ENCODE peak calls at places on chromosome 19, in ten cellular contexts. E is AG09309; T is CD8-positive, alpha-beta T cell; Y is KBM-7; W is SIG-M5; Z is foreskin fibroblast; O is globus pallidus; C is Right ventricle myocardium superior; V is stimulated activated CD4-positive, alpha-beta T cell treated with anti-CD3 and anti-CD28 coated beads, Interleukin-2, amount 100 ng/mL, for 48 hours; B is NCI-H1092. M is an unnamed sample.
A peak's percentile ranks its signal among the peaks of the same experiment; 100 is the strongest.

GRCh38 chr19:37931941-37932655 is 25.1 kb downstream of the SIPA1L3 start:
- DNase-seq in E (peak; percentile 8), T (no peak), Y (peak; percentile 84), W (no peak), Z (peak; percentile 62), O (peak; percentile 16), C (peak; percentile 64), V (no peak), B (peak; percentile 58), M (peak; percentile 48)

GRCh38 chr19:11256189-11256588 is 6.1 kb downstream of the DOCK6 start:
- DNase-seq in E (no peak), T (no peak), Y (no peak), W (no peak), Z (peak; percentile 67), O (no peak), C (peak; percentile 73), V (no peak), B (no peak), M (peak; percentile 13)

GRCh38 chr19:57599761-57600383 is at the start of gene ZNF530:
- DNase-seq in E (peak; percentile 55), T (peak; percentile 93), Y (peak; percentile 91), W (peak; percentile 5), Z (peak; percentile 97), O (peak; percentile 87), C (peak; percentile 97), V (peak; percentile 88), B (peak; percentile 85), M (peak; percentile 74)

GRCh38 chr19:8220481-8220880 is 11.3 kb downstream of the CERS4 start:
- DNase-seq in E (no peak), T (no peak), Y (no peak), W (no peak), Z (no peak), O (no peak), C (no peak), V (no peak), B (no peak), M (no peak)

GRCh38 chr19:54178581-54179261 is 5.8 kb upstream of the TMC4 start:
- DNase-seq in E (no peak), T (no peak), Y (no peak), W (no peak), Z (no peak), O (no peak), C (no peak), V (no peak), B (no peak), M (peak; percentile 13)

GRCh38 chr19:39362682-39363657 is 20.7 kb downstream of the SAMD4B start:
- DNase-seq in E (peak; percentile 38), T (no peak), Y (no peak), W (no peak), Z (peak; percentile 90), O (no peak), C (no peak), V (no peak), B (no peak), M (no peak)

GRCh38 chr19:11137542-11138384 is 17.8 kb downstream of the SPC24 start:
- DNase-seq in E (peak; percentile 80), T (peak; percentile 77), Y (peak; percentile 81), W (no peak), Z (peak; percentile 98), O (peak; percentile 79), C (peak; percentile 86), V (peak; percentile 51), B (peak; percentile 72), M (peak; percentile 82)

GRCh38 chr19:53944933-53945332 is 17.8 kb upstream of the CACNG8 start:
- DNase-seq in E (no peak), T (no peak), Y (no peak), W (no peak), Z (no peak), O (no peak), C (no peak), V (no peak), B (no peak), M (no peak)

GRCh38 chr19:53086949-53087348 is 16.3 kb downstream of the ZNF160 start:
- DNase-seq in E (no peak), T (no peak), Y (no peak), W (no peak), Z (peak; percentile 40), O (peak; percentile 51), C (peak; percentile 72), V (no peak), B (no peak), M (peak; percentile 23)

GRCh38 chr19:54209748-54210494 is 9.3 kb downstream of the RPS9 start:
- DNase-seq in E (peak; percentile 90), T (no peak), Y (peak; percentile 91), W (no peak), Z (peak; percentile 99), O (peak; percentile 87), C (peak; percentile 89), V (no peak), B (peak; percentile 81), M (peak; percentile 44)

GRCh38 chr19:31263317-31263716 is 85.9 kb downstream of the TSHZ3 start:
- DNase-seq in E (no peak), T (no peak), Y (no peak), W (no peak), Z (no peak), O (no peak), C (no peak), V (no peak), B (no peak), M (no peak)

GRCh38 chr19:52188822-52189744 is 769 bp upstream of the PPP2R1A start:
- DNase-seq in E (no peak), T (no peak), Y (no peak), W (no peak), Z (peak; percentile 87), O (no peak), C (peak; percentile 88), V (peak; percentile 90), B (no peak), M (no peak)

GRCh38 chr19:15138427-15138826 is 31.2 kb downstream of the SYDE1 start:
- DNase-seq in E (no peak), T (no peak), Y (no peak), W (no peak), Z (no peak), O (no peak), C (no peak), V (no peak), B (no peak), M (no peak)

GRCh38 chr19:19202707-19203011 is 555 bp downstream of the NR2C2AP start:
- DNase-seq in E (no peak), T (peak; percentile 49), Y (no peak), W (no peak), Z (peak; percentile 23), O (no peak), C (no peak), V (no peak), B (no peak), M (no peak)

GRCh38 chr19:7534531-7534980 is 961 bp upstream of the PNPLA6 start:
- DNase-seq in E (peak; percentile 64), T (peak; percentile 60), Y (no peak), W (no peak), Z (peak; percentile 93), O (peak; percentile 79), C (peak; percentile 78), V (peak; percentile 30), B (no peak), M (no peak)

GRCh38 chr19:16888629-16889371 is at the start of gene F2RL3:
- DNase-seq in E (no peak), T (no peak), Y (peak; percentile 97), W (no peak), Z (peak; percentile 56), O (no peak), C (peak; percentile 74), V (no peak), B (no peak), M (peak; percentile 40)

GRCh38 chr19:14517840-14518505 is at the start of gene DNAJB1:
- DNase-seq in E (no peak), T (no peak), Y (no peak), W (no peak), Z (peak; percentile 94), O (peak; percentile 85), C (peak; percentile 90), V (peak; percentile 53), B (peak; percentile 35), M (peak; percentile 55)

GRCh38 chr19:38569368-38569983 is 48.3 kb downstream of the MAP4K1 start:
- DNase-seq in E (no peak), T (no peak), Y (no peak), W (no peak), Z (no peak), O (no peak), C (no peak), V (no peak), B (no peak), M (no peak)

GRCh38 chr19:57934820-57935665 is at the start of gene ZNF418:
- DNase-seq in E (peak; percentile 46), T (peak; percentile 57), Y (no peak), W (no peak), Z (peak; percentile 89), O (peak; percentile 89), C (peak; percentile 52), V (peak; percentile 24), B (no peak), M (no peak)

GRCh38 chr19:51688665-51689571 is 4.2 kb upstream of the SPACA6 start:
- DNase-seq in E (peak; percentile 95), T (no peak), Y (peak; percentile 73), W (no peak), Z (peak; percentile 98), O (peak; percentile 96), C (peak; percentile 92), V (no peak), B (peak; percentile 75), M (peak; percentile 77)

GRCh38 chr19:23560051-23560450 is 127.0 kb downstream of the ZNF675 start:
- DNase-seq in E (no peak), T (no peak), Y (no peak), W (no peak), Z (no peak), O (no peak), C (no peak), V (no peak), B (no peak), M (no peak)

GRCh38 chr19:33376423-33376822 is 2.9 kb downstream of the CEBPG start:
- DNase-seq in E (peak; percentile 63), T (no peak), Y (no peak), W (no peak), Z (peak; percentile 94), O (no peak), C (peak; percentile 87), V (no peak), B (no peak), M (no peak)

GRCh38 chr19:14943601-14944000 is 2.3 kb downstream of the OR7C2 start:
- DNase-seq in E (peak; percentile 4), T (no peak), Y (peak; percentile 21), W (peak; percentile 85), Z (peak; percentile 2), O (no peak), C (no peak), V (no peak), B (no peak), M (no peak)

GRCh38 chr19:38869836-38870607 is 8.1 kb downstream of the RINL start:
- DNase-seq in E (no peak), T (peak; percentile 97), Y (peak; percentile 92), W (no peak), Z (peak; percentile 83), O (peak; percentile 55), C (peak; percentile 95), V (peak; percentile 91), B (no peak), M (peak; percentile 45)

GRCh38 chr19:49512970-49513745 is 697 bp downstream of the FCGRT start:
- DNase-seq in E (no peak), T (no peak), Y (no peak), W (no peak), Z (peak; percentile 63), O (no peak), C (peak; percentile 81), V (no peak), B (no peak), M (peak; percentile 62)

GRCh38 chr19:6030214-6030507 is 52.2 kb upstream of the RANBP3 start:
- DNase-seq in E (peak; percentile 45), T (no peak), Y (no peak), W (no peak), Z (peak; percentile 79), O (no peak), C (no peak), V (no peak), B (no peak), M (no peak)